ENCODE peak calls at places on chromosomes 13 and 19, in seven cellular contexts. C is heart right ventricle, Y is small intestine, I is left ventricle myocardium inferior, R is IMR-90, Z is esophagus muscularis mucosa, U is uterus. N is an unnamed sample.

GRCh38 chr19:16216744-16217670 is 19.3 kb downstream of the AP1M1 start:
- DNase-seq in C (no peak), Y (no peak), I (no peak), R (no peak), Z (no peak), U (no peak), N (no peak)

GRCh38 chr13:111387026-111387871 is 66.8 kb downstream of the TEX29 start:
- DNase-seq in C (no peak), Y (no peak), I (no peak), R (no peak), Z (no peak), U (no peak), N (no peak)

GRCh38 chr13:80340643-80341097 is 256 bp downstream of the SPRY2 start:
- DNase-seq in C (peak; percentile 53), Y (peak; percentile 45), I (no peak), R (peak; percentile 70), Z (no peak), U (no peak), N (no peak)

GRCh38 chr13:104315606-104316005 is 1249.4 kb upstream of the SLC10A2 start:
- DNase-seq in C (no peak), Y (no peak), I (no peak), R (peak; percentile 97), Z (no peak), U (no peak), N (no peak)

GRCh38 chr13:109479534-109479933 is 306.8 kb downstream of the IRS2 start:
- DNase-seq in C (no peak), Y (no peak), I (no peak), R (no peak), Z (no peak), U (no peak), N (no peak)

GRCh38 chr13:51645154-51645650 is 60.9 kb downstream of the WDFY2 start:
- DNase-seq in C (no peak), Y (no peak), I (no peak), R (peak; percentile 57), Z (no peak), U (no peak), N (peak; percentile 44)

GRCh38 chr19:1616396-1616795 is 11.1 kb upstream of the UQCR11 start:
- DNase-seq in C (peak; percentile 28), Y (no peak), I (no peak), R (no peak), Z (no peak), U (no peak), N (no peak)

GRCh38 chr19:19873381-19873780 is 7.7 kb downstream of the ZNF253 start:
- DNase-seq in C (no peak), Y (no peak), I (no peak), R (no peak), Z (no peak), U (no peak), N (no peak)

GRCh38 chr19:45205810-45206209 is 27.2 kb downstream of the BLOC1S3 start:
- DNase-seq in C (no peak), Y (no peak), I (no peak), R (no peak), Z (no peak), U (no peak), N (no peak)

GRCh38 chr19:29771708-29772415 is 39.9 kb upstream of the CCNE1 start:
- DNase-seq in C (peak; percentile 15), Y (peak; percentile 52), I (peak; percentile 28), R (peak; percentile 37), Z (no peak), U (no peak), N (peak; percentile 7)

GRCh38 chr19:7242601-7243258 is 51.5 kb downstream of the INSR start:
- DNase-seq in C (peak; percentile 32), Y (no peak), I (no peak), R (peak; percentile 64), Z (no peak), U (no peak), N (no peak)

GRCh38 chr19:19321143-19321577 is 531 bp downstream of the MAU2 start:
- DNase-seq in C (no peak), Y (no peak), I (no peak), R (no peak), Z (no peak), U (no peak), N (no peak)

GRCh38 chr13:110572778-110573118 is 11.2 kb upstream of the RAB20 start:
- DNase-seq in C (no peak), Y (no peak), I (no peak), R (no peak), Z (no peak), U (no peak), N (no peak)

GRCh38 chr13:49429061-49429460 is 14.8 kb downstream of the CAB39L start:
- DNase-seq in C (no peak), Y (no peak), I (no peak), R (no peak), Z (no peak), U (no peak), N (no peak)

GRCh38 chr19:9785367-9786331 is 17.1 kb upstream of the ZNF846 start:
- DNase-seq in C (peak; percentile 99), Y (peak; percentile 98), I (peak; percentile 97), R (peak; percentile 92), Z (peak; percentile 99), U (peak; percentile 96), N (peak; percentile 93)

GRCh38 chr13:39816936-39817335 is 161.5 kb downstream of the COG6 start:
- DNase-seq in C (no peak), Y (no peak), I (no peak), R (no peak), Z (no peak), U (no peak), N (no peak)

GRCh38 chr19:30755581-30755980 is 383.4 kb downstream of the ZNF536 start:
- DNase-seq in C (no peak), Y (no peak), I (no peak), R (no peak), Z (peak; percentile 66), U (no peak), N (no peak)

GRCh38 chr13:77565635-77566034 is 30.1 kb downstream of the SCEL start:
- DNase-seq in C (no peak), Y (no peak), I (no peak), R (peak; percentile 9), Z (no peak), U (no peak), N (no peak)

GRCh38 chr19:27738569-27739193 is 1474.3 kb downstream of the UQCRFS1 start:
- DNase-seq in C (no peak), Y (no peak), I (no peak), R (no peak), Z (no peak), U (no peak), N (no peak)

GRCh38 chr13:81017525-81018152 is 676.7 kb upstream of the SPRY2 start:
- DNase-seq in C (no peak), Y (peak; percentile 44), I (no peak), R (peak; percentile 25), Z (no peak), U (no peak), N (no peak)

GRCh38 chr19:48619692-48620565 is 623 bp downstream of the SPHK2 start:
- DNase-seq in C (no peak), Y (no peak), I (no peak), R (no peak), Z (no peak), U (no peak), N (no peak)

GRCh38 chr19:1847684-1848398 is 442 bp downstream of the REXO1 start:
- DNase-seq in C (no peak), Y (peak; percentile 31), I (no peak), R (peak; percentile 40), Z (no peak), U (peak; percentile 18), N (no peak)

GRCh38 chr19:1668339-1669123 is 16.1 kb upstream of the TCF3 start:
- DNase-seq in C (no peak), Y (no peak), I (no peak), R (no peak), Z (no peak), U (no peak), N (no peak)

GRCh38 chr19:28009696-28010095 is 1203.3 kb downstream of the UQCRFS1 start:
- DNase-seq in C (no peak), Y (no peak), I (no peak), R (no peak), Z (no peak), U (no peak), N (no peak)

GRCh38 chr13:51130348-51130747 is 19.3 kb upstream of the C13orf42 start:
- DNase-seq in C (no peak), Y (no peak), I (no peak), R (no peak), Z (no peak), U (no peak), N (no peak)

DNA sequence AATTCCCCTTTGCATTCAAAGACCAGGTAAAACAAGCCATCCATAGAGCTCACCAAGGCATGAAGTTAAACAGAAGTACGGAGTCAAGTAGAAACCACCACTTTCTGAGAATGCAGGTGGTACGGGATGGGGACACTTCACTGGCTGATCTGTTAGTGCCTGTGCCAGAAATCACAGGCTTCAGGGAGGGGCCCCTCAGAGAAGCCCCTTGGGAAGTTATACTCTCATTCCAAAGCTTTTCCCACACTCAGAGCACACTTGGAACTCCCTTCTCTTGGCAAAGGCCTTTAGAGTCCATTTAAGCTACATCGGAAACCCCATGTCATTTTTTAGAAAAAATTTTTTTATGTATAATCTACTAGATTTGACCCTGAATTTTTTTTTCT is 80.7 kb upstream of the WASF3 start:
- DNase-seq in C (no peak), Y (no peak), I (no peak), R (no peak), Z (no peak), U (no peak), N (no peak)
- H3K4me3 ChIP-seq in C (peak overlapping the region; percentile 49), Y (no peak overlapping the region), I (peak overlapping the region; percentile 48), R (no peak overlapping the region), Z (peak overlapping the region; percentile 41), U (no peak overlapping the region), N (no peak overlapping the region)

GRCh38 chr19:13160557-13160956 is 10.3 kb downstream of the IER2 start:
- DNase-seq in C (no peak), Y (peak; percentile 88), I (no peak), R (peak; percentile 66), Z (no peak), U (no peak), N (no peak)
- H3K4me1 ChIP-seq in C (peaks cover 31% of the 10 kb centered on the region), Y (peaks cover 14% of the 10 kb centered on the region), I (peaks cover 60% of the 10 kb centered on the region), R (peaks cover 33% of the 10 kb centered on the region), Z (peaks cover 50% of the 10 kb centered on the region), U (peaks cover 16% of the 10 kb centered on the region), N (peaks cover 68% of the 10 kb centered on the region)

GRCh38 chr13:20119960-20120359 is 40.9 kb downstream of the GJA3 start:
- DNase-seq in C (no peak), Y (peak; percentile 3), I (no peak), R (no peak), Z (no peak), U (no peak), N (no peak)
- H3K4me3 ChIP-seq in C (peak overlapping the region; percentile 73), Y (no peak overlapping the region), I (no peak overlapping the region), R (no peak overlapping the region), Z (peak overlapping the region; percentile 45), U (no peak overlapping the region), N (peak overlapping the region; percentile 22)

GRCh38 chr19:38701455-38702063 is 42.7 kb downstream of the CAPN12 start:
- DNase-seq in C (no peak), Y (peak; percentile 98), I (no peak), R (peak; percentile 21), Z (no peak), U (no peak), N (no peak)

GRCh38 chr19:38700933-38701454 is 43.3 kb downstream of the CAPN12 start:
- DNase-seq in C (no peak), Y (no peak), I (no peak), R (no peak), Z (no peak), U (no peak), N (no peak)

GRCh38 chr19:38703509-38703908 is 40.8 kb downstream of the CAPN12 start:
- DNase-seq in C (no peak), Y (no peak), I (no peak), R (no peak), Z (no peak), U (no peak), N (no peak)

GRCh38 chr19:38700350-38700932 is 43.8 kb downstream of the CAPN12 start:
- DNase-seq in C (no peak), Y (peak; percentile 65), I (no peak), R (no peak), Z (no peak), U (no peak), N (no peak)

GRCh38 chr19:38702278-38702677 is 42.0 kb downstream of the CAPN12 start:
- DNase-seq in C (no peak), Y (no peak), I (no peak), R (no peak), Z (no peak), U (no peak), N (no peak)
- H3K4me1 ChIP-seq in C (peaks cover 87% of the 10 kb centered on the region), Y (peaks cover 8% of the 10 kb centered on the region), I (peaks cover 97% of the 10 kb centered on the region), R (peaks cover 15% of the 10 kb centered on the region), Z (peaks cover 99% of the 10 kb centered on the region), U (peaks cover 33% of the 10 kb centered on the region), N (peaks cover 8% of the 10 kb centered on the region)